ENCODE peak calls at places on chromosomes 12 and 14, in four cellular contexts. U is AG04449; Q is CD8-positive, alpha-beta T cell; T is vagina. R is an unnamed sample.
A peak's percentile ranks its signal among the peaks of the same experiment; 100 is the strongest.

GRCh38 chr12:105820407-105821140 is 318.2 kb downstream of the NUAK1 start:
- DNase-seq in U (peak; percentile 86), Q (no peak), T (no peak), R (no peak)

GRCh38 chr12:100199023-100199346 is 1.6 kb upstream of the ACTR6 start:
- DNase-seq in U (no peak), Q (no peak), T (no peak), R (no peak)

GRCh38 chr14:74438351-74438915 is 12.4 kb upstream of the SYNDIG1L start:
- DNase-seq in U (no peak), Q (no peak), T (no peak), R (no peak)

GRCh38 chr12:6871052-6871957 is 1.8 kb downstream of the SPSB2 start:
- DNase-seq in U (no peak), Q (no peak), T (no peak), R (no peak)

GRCh38 chr12:52918784-52919183 is 13.9 kb upstream of the KRT8 start:
- DNase-seq in U (no peak), Q (no peak), T (no peak), R (no peak)

GRCh38 chr14:105857223-105857815 is 330.9 kb downstream of the TMEM121 start:
- DNase-seq in U (no peak), Q (no peak), T (no peak), R (no peak)

GRCh38 chr12:16238661-16239060 is 38.8 kb downstream of the SLC15A5 start:
- DNase-seq in U (no peak), Q (no peak), T (no peak), R (no peak)

GRCh38 chr14:22842211-22843122 is 6.1 kb downstream of the MMP14 start:
- DNase-seq in U (no peak), Q (no peak), T (no peak), R (no peak)

GRCh38 chr14:104897286-104898194 is 27.1 kb upstream of the PLD4 start:
- DNase-seq in U (no peak), Q (no peak), T (peak; percentile 83), R (no peak)

GRCh38 chr12:6963016-6963731 is 7.3 kb downstream of the PHB2 start:
- DNase-seq in U (no peak), Q (no peak), T (no peak), R (no peak)

GRCh38 chr14:20427231-20428009 is 8.5 kb downstream of the KLHL33 start:
- DNase-seq in U (no peak), Q (no peak), T (no peak), R (no peak)

GRCh38 chr14:105818712-105819005 is 292.3 kb downstream of the TMEM121 start:
- DNase-seq in U (no peak), Q (no peak), T (no peak), R (no peak)

GRCh38 chr14:103733651-103734050 is 18.0 kb downstream of the ZFYVE21 start:
- DNase-seq in U (no peak), Q (no peak), T (no peak), R (no peak)

GRCh38 chr12:89969098-89969497 is 260.5 kb upstream of the ATP2B1 start:
- DNase-seq in U (no peak), Q (no peak), T (no peak), R (no peak)

GRCh38 chr14:51576899-51577298 is 74.8 kb upstream of the FRMD6 start:
- DNase-seq in U (no peak), Q (no peak), T (no peak), R (no peak)

GRCh38 chr14:52265248-52265647 is 2.2 kb upstream of the PTGDR start:
- DNase-seq in U (no peak), Q (no peak), T (no peak), R (no peak)

GRCh38 chr12:79373896-79374499 is 316.8 kb downstream of the PAWR start:
- DNase-seq in U (no peak), Q (no peak), T (no peak), R (no peak)

GRCh38 chr12:24021164-24021502 is 71.7 kb upstream of the SOX5 start:
- DNase-seq in U (no peak), Q (no peak), T (no peak), R (no peak)

GRCh38 chr12:24025153-24025798 is 75.8 kb upstream of the SOX5 start:
- DNase-seq in U (no peak), Q (no peak), T (no peak), R (no peak)

GRCh38 chr12:24015771-24016170 is 66.3 kb upstream of the SOX5 start:
- DNase-seq in U (no peak), Q (no peak), T (no peak), R (no peak)

GRCh38 chr12:24014853-24015590 is 65.6 kb upstream of the SOX5 start:
- DNase-seq in U (no peak), Q (no peak), T (no peak), R (no peak)

GRCh38 chr12:24020391-24021163 is 71.1 kb upstream of the SOX5 start:
- DNase-seq in U (no peak), Q (no peak), T (no peak), R (no peak)
- H3K4me3 ChIP-seq in U (no peak overlapping the region), Q (no peak overlapping the region), T (no peak overlapping the region), R (no peak overlapping the region)

GRCh38 chr12:124475295-124476010 is 92.0 kb downstream of the NCOR2 start:
- DNase-seq in U (no peak), Q (no peak), T (no peak), R (no peak)
- H3K4me3 ChIP-seq in U (no peak overlapping the region), Q (no peak overlapping the region), T (no peak overlapping the region), R (no peak overlapping the region)

DNA sequence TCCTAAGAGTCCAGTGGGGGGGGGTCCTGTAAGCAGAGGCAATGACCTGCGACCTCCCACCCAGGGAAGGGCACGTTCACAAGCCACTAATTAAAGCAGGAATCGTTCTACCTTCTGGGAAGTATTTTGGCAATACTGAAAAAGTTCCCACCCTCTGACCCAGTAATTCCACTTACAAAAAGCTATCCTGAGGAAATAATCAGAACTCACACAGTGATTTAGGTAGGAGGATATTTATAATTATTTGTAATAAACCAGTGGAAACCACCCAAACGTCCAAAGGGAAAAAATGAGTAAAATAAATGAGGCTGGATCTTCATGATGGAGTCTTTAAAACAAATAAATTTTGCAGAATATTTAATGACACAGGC is 54.7 kb downstream of the SSH1 start:
- DNase-seq in U (no peak), Q (no peak), T (no peak), R (no peak)
- H3K4me3 ChIP-seq in U (peak overlapping the region; percentile 39), Q (no peak overlapping the region), T (peak overlapping the region; percentile 7), R (no peak overlapping the region)

GRCh38 chr14:29822430-29822709 is 105.3 kb downstream of the PRKD1 start:
- DNase-seq in U (no peak), Q (no peak), T (no peak), R (no peak)

GRCh38 chr14:29820785-29821184 is 106.9 kb downstream of the PRKD1 start:
- DNase-seq in U (no peak), Q (no peak), T (no peak), R (no peak)

GRCh38 chr14:29817767-29818166 is 109.9 kb downstream of the PRKD1 start:
- DNase-seq in U (no peak), Q (no peak), T (no peak), R (no peak)

GRCh38 chr14:29821665-29822429 is 105.8 kb downstream of the PRKD1 start:
- DNase-seq in U (no peak), Q (no peak), T (no peak), R (no peak)
- H3K4me3 ChIP-seq in U (no peak overlapping the region), Q (no peak overlapping the region), T (no peak overlapping the region), R (no peak overlapping the region)

DNA sequence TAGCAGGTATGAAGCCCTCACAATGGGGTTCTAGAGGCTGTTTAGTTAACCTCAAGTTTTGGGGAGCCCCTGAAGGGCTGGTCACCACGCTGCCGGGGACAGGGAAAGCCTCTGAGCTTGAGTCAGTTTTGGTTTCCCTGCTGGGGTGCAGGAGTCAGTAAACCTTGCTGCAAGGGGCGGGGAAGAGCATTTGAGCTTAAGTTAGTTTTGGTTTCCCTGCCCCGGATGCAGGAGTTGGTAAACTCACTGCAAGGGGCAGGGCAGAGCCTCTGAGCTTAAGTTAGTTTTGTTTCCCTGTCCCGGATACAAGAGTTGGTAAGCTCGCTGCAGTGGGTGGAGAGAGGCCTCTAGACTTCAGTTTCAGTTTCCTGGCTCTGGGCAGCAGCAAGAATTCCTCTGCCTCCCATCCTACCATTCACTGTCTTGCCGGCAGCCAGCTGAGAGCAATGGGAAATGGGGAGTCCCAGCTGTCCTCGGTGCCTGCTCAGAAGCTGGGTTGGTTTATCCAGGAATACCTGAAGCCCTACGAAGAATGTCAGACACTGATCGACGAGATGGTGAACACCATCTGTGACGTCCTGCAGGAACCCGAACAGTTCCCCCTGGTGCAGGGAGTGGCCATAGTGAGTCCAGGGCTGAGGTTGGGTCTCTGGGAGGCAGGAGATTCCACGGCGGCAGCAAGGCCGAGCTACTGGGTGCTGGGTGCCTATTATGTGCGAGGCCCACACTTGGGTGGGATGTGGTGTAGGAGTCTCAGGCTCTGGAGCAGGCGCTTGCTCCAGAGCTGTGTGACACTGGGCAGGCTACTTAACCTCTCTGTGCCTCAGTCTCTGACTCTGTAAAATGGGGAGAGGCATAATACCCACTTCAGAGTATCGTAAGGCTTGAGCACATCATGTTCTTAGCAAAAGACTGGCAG is at the start of gene OAS2:
- DNase-seq in U (peak; percentile 26), Q (peak; percentile 85), T (peak; percentile 87), R (no peak)
- H3K4me3 ChIP-seq in U (peak within 1 kb of the TSS; percentile 36), Q (peak within 1 kb of the TSS; percentile 63), T (peak within 1 kb of the TSS; percentile 50), R (no peak within 1 kb of the TSS)

DNA sequence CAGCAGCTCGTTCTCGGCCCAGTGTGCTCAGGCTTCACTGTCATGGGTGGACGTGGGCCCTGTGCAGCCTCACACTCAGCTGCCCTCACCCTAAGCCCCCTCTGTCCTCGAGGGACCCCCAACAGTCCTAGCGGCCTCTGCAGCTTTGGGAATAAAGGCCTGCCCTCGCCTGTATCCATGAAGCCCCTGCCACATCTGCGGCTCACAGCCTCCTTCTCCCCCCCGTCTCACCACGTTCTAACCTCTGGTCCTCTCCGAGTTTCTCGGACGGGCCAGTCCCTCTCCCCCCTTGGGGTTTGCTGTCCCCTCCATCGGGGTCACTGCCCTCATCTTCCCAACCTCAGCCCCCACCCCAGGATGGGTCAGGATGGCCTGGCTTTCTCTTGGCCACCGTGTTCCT is 30.2 kb upstream of the GALNT9 start:
- DNase-seq in U (no peak), Q (no peak), T (no peak), R (no peak)
- H3K4me3 ChIP-seq in U (no peak overlapping the region), Q (no peak overlapping the region), T (no peak overlapping the region), R (no peak overlapping the region)

DNA sequence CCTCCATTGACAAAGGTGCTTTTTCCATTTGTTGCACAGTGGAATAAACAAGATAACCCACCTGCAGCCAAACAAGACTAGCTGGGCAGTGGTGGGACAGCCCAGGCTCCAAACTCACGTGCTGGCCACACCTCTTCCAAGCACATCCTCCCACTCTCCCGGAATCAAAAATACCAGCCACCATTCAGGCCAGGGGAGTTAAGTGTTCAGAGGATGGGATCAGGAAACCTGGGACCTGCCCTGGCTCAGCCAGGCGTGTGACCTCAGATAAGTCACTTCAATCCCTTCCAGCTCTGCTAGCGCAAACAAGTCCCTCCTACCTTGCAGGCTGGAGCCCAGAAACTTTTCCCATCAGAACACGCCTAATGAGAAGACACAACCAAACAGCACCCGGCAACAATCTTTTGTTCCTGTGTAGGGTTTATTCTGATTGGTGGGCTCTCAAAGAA is 43.3 kb downstream of the ACTN1 start:
- DNase-seq in U (no peak), Q (no peak), T (no peak), R (no peak)
- H3K4me3 ChIP-seq in U (no peak overlapping the region), Q (no peak overlapping the region), T (no peak overlapping the region), R (no peak overlapping the region)

GRCh38 chr14:39433452-39433813 is 1.2 kb upstream of the FBXO33 start:
- DNase-seq in U (no peak), Q (no peak), T (no peak), R (no peak)
- H3K4me3 ChIP-seq in U (peak overlapping the region; percentile 83), Q (peak overlapping the region; percentile 85), T (peak overlapping the region; percentile 98), R (peak overlapping the region; percentile 74)

R was measured in iPS DF 6.9.